ENCODE peak calls at places on chromosomes 2 and 18, in ten cellular contexts. D is osteoblast; T is pancreas; O is CD4-positive, alpha-beta T cell; N is right lobe of liver; P is spleen; S is omental fat pad; X is GM13976; U is mesothelial cell of epicardium; V is vagina. G is an unnamed sample.

GRCh38 chr18:63346031-63346430 is 21.0 kb downstream of the KDSR start:
- DNase-seq in D (no peak), T (no peak), X (no peak), P (no peak), V (no peak), N (no peak), S (no peak), O (no peak), U (no peak), G (no peak)

GRCh38 chr2:71779306-71779855 is 326.0 kb downstream of the DYSF start:
- DNase-seq in U (peak; percentile 39), P (no peak), O (peak; percentile 2), T (no peak), N (no peak), X (no peak), S (no peak), D (peak; percentile 1), V (peak; percentile 75), G (peak; percentile 80)

GRCh38 chr2:108536133-108536780 is 2.0 kb downstream of the LIMS1 start:
- DNase-seq in S (no peak), D (peak; percentile 11), V (no peak), O (no peak), T (no peak), P (no peak), X (no peak), U (no peak), N (no peak), G (peak; percentile 61)

GRCh38 chr2:238916875-238917590 is 69.1 kb downstream of the TWIST2 start:
- DNase-seq in X (no peak), T (no peak), O (no peak), N (no peak), P (peak; percentile 67), S (no peak), D (peak; percentile 62), U (no peak), V (no peak), G (no peak)

GRCh38 chr2:88090446-88091283 is 23.0 kb downstream of the SMYD1 start:
- DNase-seq in S (no peak), N (no peak), T (no peak), P (no peak), D (no peak), X (no peak), V (no peak), U (no peak), O (no peak), G (no peak)

GRCh38 chr2:10452956-10453885 is 5.1 kb upstream of the ODC1 start:
- DNase-seq in P (no peak), D (no peak), T (no peak), U (no peak), S (no peak), X (no peak), O (no peak), N (no peak), V (no peak), G (no peak)

GRCh38 chr2:7077660-7078278 is 160.6 kb downstream of the RNF144A start:
- DNase-seq in O (no peak), X (no peak), U (no peak), N (no peak), T (no peak), P (no peak), D (no peak), S (no peak), V (no peak), G (peak; percentile 88)

GRCh38 chr2:149899390-149899789 is 311.8 kb upstream of the MMADHC start:
- DNase-seq in O (no peak), S (no peak), P (no peak), T (no peak), X (no peak), U (no peak), D (no peak), N (no peak), V (no peak), G (no peak)

GRCh38 chr2:172674034-172674967 is 61.3 kb upstream of the RAPGEF4 start:
- DNase-seq in T (peak; percentile 16), U (no peak), S (no peak), P (peak; percentile 73), O (peak; percentile 54), V (no peak), X (peak; percentile 66), N (peak; percentile 73), D (peak; percentile 57), G (peak; percentile 39)

GRCh38 chr2:120538691-120539420 is 192.9 kb downstream of the INHBB start:
- DNase-seq in D (peak; percentile 51), U (no peak), T (no peak), N (no peak), O (no peak), P (no peak), X (no peak), S (no peak), V (no peak), G (no peak)

GRCh38 chr2:53202063-53202462 is 565.5 kb upstream of the CHAC2 start:
- DNase-seq in X (no peak), D (no peak), O (no peak), U (no peak), N (no peak), S (no peak), T (peak; percentile 69), V (no peak), P (no peak), G (peak; percentile 73)

GRCh38 chr2:3751832-3752231 is 48.5 kb downstream of the DCDC2C start:
- DNase-seq in T (no peak), V (no peak), X (no peak), O (no peak), U (no peak), P (no peak), S (no peak), D (no peak), N (no peak), G (no peak)

GRCh38 chr2:20638646-20639430 is 12.1 kb downstream of the HS1BP3 start:
- DNase-seq in P (peak; percentile 57), V (no peak), D (no peak), O (no peak), N (no peak), X (no peak), S (no peak), T (no peak), U (no peak), G (no peak)

GRCh38 chr2:29223851-29224692 is 108.9 kb downstream of the CLIP4 start:
- DNase-seq in P (peak; percentile 21), U (no peak), T (no peak), D (peak; percentile 90), S (no peak), V (no peak), X (no peak), N (no peak), O (no peak), G (peak; percentile 66)

GRCh38 chr2:160632576-160632975 is 139.0 kb upstream of the RBMS1 start:
- DNase-seq in T (no peak), V (no peak), D (no peak), P (no peak), X (no peak), U (no peak), S (no peak), O (no peak), N (no peak), G (no peak)

GRCh38 chr2:226544581-226545210 is 254.9 kb downstream of the IRS1 start:
- DNase-seq in V (no peak), S (no peak), D (no peak), X (no peak), U (no peak), N (no peak), O (no peak), P (no peak), T (no peak), G (no peak)

GRCh38 chr2:68925298-68925885 is 27.3 kb downstream of the GKN2 start:
- DNase-seq in U (no peak), N (no peak), V (no peak), T (peak; percentile 21), X (peak; percentile 59), O (peak; percentile 43), P (no peak), D (peak; percentile 44), S (no peak), G (peak; percentile 75)

GRCh38 chr2:98036349-98037000 is 40.7 kb upstream of the TMEM131 start:
- DNase-seq in T (peak; percentile 13), D (no peak), V (no peak), S (no peak), O (no peak), U (no peak), N (no peak), P (no peak), X (no peak), G (no peak)

GRCh38 chr2:198874502-198874858 is 583.3 kb downstream of the SATB2 start:
- DNase-seq in X (no peak), D (no peak), O (no peak), U (no peak), S (no peak), N (no peak), T (no peak), V (no peak), P (no peak), G (no peak)

DNA sequence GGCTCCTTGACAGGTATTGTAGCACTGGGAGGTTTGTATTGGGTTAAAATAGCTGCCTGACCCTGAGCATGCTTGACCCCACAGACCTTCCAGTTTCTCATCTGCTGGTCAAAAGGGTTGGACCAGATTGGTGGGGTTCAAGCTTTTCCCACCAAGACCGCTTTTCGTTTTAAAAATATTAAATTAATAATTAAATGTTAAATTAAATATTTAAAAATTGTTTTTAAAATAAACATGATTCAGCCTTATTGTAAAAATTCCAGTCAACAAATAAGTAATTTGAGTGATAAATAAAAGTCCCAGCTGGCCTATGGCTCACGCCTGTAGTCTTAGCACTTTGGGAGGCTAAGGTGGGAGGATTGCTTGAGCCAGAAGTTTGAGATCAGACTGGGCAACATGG is 36.6 kb upstream of the MCFD2 start:
- DNase-seq in P (no peak), N (no peak), O (no peak), U (no peak), S (no peak), V (no peak), D (no peak), X (no peak), T (no peak), G (no peak)
- TF ChIP-seq CTCF in P (no peak), N (no peak), O (no peak), U (no peak), S (no peak), V (no peak), D (no peak), X (no peak), T (no peak), G (no peak)

GRCh38 chr2:46601328-46601963 is 122.1 kb downstream of the TMEM247 start:
- DNase-seq in D (no peak), U (no peak), N (no peak), P (no peak), X (peak; percentile 27), T (no peak), V (no peak), S (no peak), O (no peak), G (peak; percentile 27)
- TF ChIP-seq CTCF in D (peak; percentile 58), U (peak; percentile 72), N (peak; percentile 32), P (peak; percentile 55), X (peak; percentile 14), T (peak; percentile 10), V (peak; percentile 34), S (no peak), O (peak; percentile 69), G (peak; percentile 49)

GRCh38 chr2:135258193-135258592 is 206.1 kb downstream of the RAB3GAP1 start:
- DNase-seq in S (no peak), X (no peak), O (no peak), P (no peak), T (no peak), U (no peak), D (no peak), V (no peak), N (no peak), G (no peak)
- TF ChIP-seq CTCF in S (no peak), X (no peak), O (no peak), P (no peak), T (no peak), U (no peak), D (no peak), V (no peak), N (no peak), G (no peak)

GRCh38 chr2:171260471-171261424 is 100.1 kb upstream of the TLK1 start:
- DNase-seq in O (no peak), D (no peak), P (no peak), T (no peak), X (peak; percentile 53), N (no peak), U (no peak), V (no peak), S (no peak), G (no peak)
- TF ChIP-seq CTCF in O (no peak), D (no peak), P (no peak), T (no peak), X (no peak), N (no peak), U (no peak), V (no peak), S (no peak), G (no peak)